ENCODE peak calls at places on chromosomes 12 and 14, in six cellular contexts. I is cardiac muscle cell, U is fibroblast of lung, Y is MM.1S, F is tibial nerve, X is kidney epithelial cell. V is an unnamed sample.

GRCh38 chr12:128259556-128260070 is 7.4 kb upstream of the TMEM132C start:
- DNase-seq in I (peak; percentile 12), U (peak; percentile 0), Y (no peak), F (no peak), X (no peak), V (no peak)

GRCh38 chr14:103281496-103282231 is 52.4 kb upstream of the EIF5 start:
- DNase-seq in I (peak; percentile 68), U (peak; percentile 63), Y (no peak), F (no peak), X (no peak), V (no peak)

GRCh38 chr12:131542351-131542750 is 168.5 kb upstream of the SFSWAP start:
- DNase-seq in I (no peak), U (no peak), Y (no peak), F (no peak), X (no peak), V (no peak)

GRCh38 chr12:119169150-119169549 is 9.6 kb upstream of the HSPB8 start:
- DNase-seq in I (no peak), U (no peak), Y (no peak), F (no peak), X (no peak), V (no peak)

GRCh38 chr14:77375973-77376372 is 921 bp downstream of the TMED8 start:
- DNase-seq in I (peak; percentile 3), U (no peak), Y (no peak), F (no peak), X (no peak), V (no peak)

GRCh38 chr12:92253301-92253700 is 107.7 kb upstream of the BTG1 start:
- DNase-seq in I (no peak), U (no peak), Y (no peak), F (no peak), X (no peak), V (no peak)

GRCh38 chr12:121186826-121187225 is 23.1 kb upstream of the P2RX4 start:
- DNase-seq in I (no peak), U (no peak), Y (no peak), F (no peak), X (no peak), V (no peak)

GRCh38 chr12:3461391-3461790 is 29.6 kb upstream of the PRMT8 start:
- DNase-seq in I (no peak), U (no peak), Y (no peak), F (no peak), X (no peak), V (no peak)

GRCh38 chr12:28096649-28097048 is 93.6 kb upstream of the CCDC91 start:
- DNase-seq in I (no peak), U (no peak), Y (no peak), F (no peak), X (no peak), V (no peak)

GRCh38 chr14:30940886-30941285 is 66.5 kb downstream of the COCH start:
- DNase-seq in I (no peak), U (no peak), Y (no peak), F (no peak), X (no peak), V (no peak)

GRCh38 chr12:70365648-70366518 is at the start of gene KCNMB4:
- DNase-seq in I (peak; percentile 64), U (peak; percentile 18), Y (peak; percentile 79), F (peak; percentile 28), X (no peak), V (no peak)

GRCh38 chr12:110251381-110251780 is 29.7 kb upstream of the ATP2A2 start:
- DNase-seq in I (no peak), U (no peak), Y (no peak), F (no peak), X (no peak), V (no peak)

GRCh38 chr12:122837306-122838265 is 2.3 kb downstream of the HIP1R start:
- DNase-seq in I (no peak), U (no peak), Y (no peak), F (no peak), X (no peak), V (no peak)

GRCh38 chr14:60171690-60172089 is 6.5 kb upstream of the DHRS7 start:
- DNase-seq in I (no peak), U (no peak), Y (no peak), F (no peak), X (no peak), V (no peak)

GRCh38 chr14:96162265-96162664 is 42.4 kb upstream of the BDKRB2 start:
- DNase-seq in I (no peak), U (no peak), Y (no peak), F (no peak), X (no peak), V (no peak)

GRCh38 chr14:33061667-33062325 is 123.1 kb downstream of the NPAS3 start:
- DNase-seq in I (peak; percentile 6), U (no peak), Y (no peak), F (no peak), X (no peak), V (no peak)

GRCh38 chr12:118925407-118926202 is 55.7 kb upstream of the SRRM4 start:
- DNase-seq in I (no peak), U (no peak), Y (no peak), F (no peak), X (no peak), V (no peak)

GRCh38 chr12:37672655-37673260 is 643.8 kb upstream of the ALG10B start:
- DNase-seq in I (no peak), U (no peak), Y (no peak), F (no peak), X (no peak), V (no peak)

GRCh38 chr14:64475585-64476273 is 10.4 kb downstream of the AKAP5 start:
- DNase-seq in I (no peak), U (no peak), Y (no peak), F (no peak), X (no peak), V (no peak)

GRCh38 chr14:22829661-22830328 is at the start of gene MRPL52:
- DNase-seq in I (peak; percentile 91), U (peak; percentile 87), Y (peak; percentile 81), F (peak; percentile 80), X (no peak), V (no peak)

GRCh38 chr12:68131867-68132414 is 27.6 kb downstream of the IFNG start:
- DNase-seq in I (no peak), U (no peak), Y (no peak), F (no peak), X (no peak), V (no peak)

GRCh38 chr12:123253606-123254459 is 17.8 kb downstream of the CDK2AP1 start:
- DNase-seq in I (no peak), U (no peak), Y (no peak), F (no peak), X (no peak), V (no peak)

GRCh38 chr12:106213721-106214121 is 34.1 kb downstream of the CKAP4 start:
- DNase-seq in I (no peak), U (no peak), Y (no peak), F (no peak), X (no peak), V (no peak)

GRCh38 chr12:71639341-71639760 is 24.3 kb downstream of the ZFC3H1 start:
- DNase-seq in I (no peak), U (no peak), Y (peak; percentile 21), F (no peak), X (no peak), V (no peak)

GRCh38 chr12:70372881-70373280 is 6.8 kb downstream of the KCNMB4 start:
- DNase-seq in I (no peak), U (no peak), Y (no peak), F (no peak), X (no peak), V (no peak)

DNA sequence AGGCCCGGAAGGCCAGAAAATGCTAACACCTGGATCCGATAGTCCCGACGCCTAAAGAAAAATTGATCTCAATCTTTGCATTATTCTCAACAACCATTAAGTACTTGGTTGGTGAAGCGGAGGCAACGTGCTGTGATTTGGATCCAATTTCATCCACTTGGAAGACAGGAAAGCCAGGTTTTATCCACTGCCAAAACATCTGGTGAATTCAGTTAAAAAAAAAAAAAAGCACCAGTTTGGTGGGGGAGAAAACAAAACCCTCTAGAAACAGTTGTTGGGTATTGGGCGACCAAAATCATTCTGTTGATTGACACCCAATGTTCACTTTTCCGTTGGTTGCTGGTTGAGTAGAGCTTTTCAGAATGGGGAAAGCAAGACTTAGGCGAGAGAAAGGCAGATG is 41.8 kb upstream of the MED13L start:
- DNase-seq in I (peak; percentile 43), U (peak; percentile 53), Y (no peak), F (no peak), X (no peak), V (no peak)
- H3K4me3 ChIP-seq in I (no peak overlapping the region), U (peak overlapping the region; percentile 27), Y (no peak overlapping the region), F (no peak overlapping the region), X (no peak overlapping the region), V (no peak overlapping the region)

GRCh38 chr14:36518586-36519430 is 1.2 kb downstream of the NKX2-1 start:
- DNase-seq in I (no peak), U (no peak), Y (no peak), F (no peak), X (no peak), V (no peak)
- H3K4me3 ChIP-seq in I (no peak overlapping the region), U (no peak overlapping the region), Y (no peak overlapping the region), F (no peak overlapping the region), X (no peak overlapping the region), V (no peak overlapping the region)

DNA sequence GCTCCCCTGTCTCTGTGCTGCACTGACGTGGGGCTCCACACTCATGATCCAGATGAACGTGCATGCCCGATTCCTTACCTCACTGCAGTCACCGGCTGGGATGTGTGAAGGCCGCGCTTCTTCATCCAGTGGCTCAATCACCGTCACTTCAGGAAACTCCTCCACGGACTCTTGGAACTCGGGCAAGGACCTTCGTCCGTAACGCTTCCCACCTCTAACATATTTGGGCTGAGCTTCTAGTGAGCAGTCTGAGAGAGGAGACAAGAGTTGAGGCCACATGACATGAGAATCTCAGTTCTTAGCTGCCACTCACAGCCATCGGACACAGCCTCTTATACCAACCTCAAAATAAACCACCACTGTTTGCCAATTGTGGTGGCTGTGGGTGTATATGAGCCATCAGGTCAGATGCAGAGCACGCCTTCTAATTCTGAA is 38.3 kb downstream of the NIN start:
- DNase-seq in I (no peak), U (no peak), Y (no peak), F (no peak), X (no peak), V (no peak)
- H3K4me3 ChIP-seq in I (no peak overlapping the region), U (no peak overlapping the region), Y (peak overlapping the region; percentile 57), F (no peak overlapping the region), X (no peak overlapping the region), V (no peak overlapping the region)

GRCh38 chr14:67411820-67412421 is at the start of gene PLEK2:
- DNase-seq in I (peak; percentile 41), U (peak; percentile 20), Y (no peak), F (no peak), X (no peak), V (no peak)

GRCh38 chr14:67410313-67410712 is 1.7 kb downstream of the PLEK2 start:
- DNase-seq in I (no peak), U (no peak), Y (no peak), F (no peak), X (no peak), V (no peak)

GRCh38 chr14:67413806-67414769 is 2.1 kb upstream of the PLEK2 start:
- DNase-seq in I (peak; percentile 49), U (peak; percentile 34), Y (no peak), F (no peak), X (peak; percentile 74), V (no peak)

GRCh38 chr14:67409461-67409860 is 2.5 kb downstream of the PLEK2 start:
- DNase-seq in I (no peak), U (no peak), Y (no peak), F (no peak), X (no peak), V (no peak)

DNA sequence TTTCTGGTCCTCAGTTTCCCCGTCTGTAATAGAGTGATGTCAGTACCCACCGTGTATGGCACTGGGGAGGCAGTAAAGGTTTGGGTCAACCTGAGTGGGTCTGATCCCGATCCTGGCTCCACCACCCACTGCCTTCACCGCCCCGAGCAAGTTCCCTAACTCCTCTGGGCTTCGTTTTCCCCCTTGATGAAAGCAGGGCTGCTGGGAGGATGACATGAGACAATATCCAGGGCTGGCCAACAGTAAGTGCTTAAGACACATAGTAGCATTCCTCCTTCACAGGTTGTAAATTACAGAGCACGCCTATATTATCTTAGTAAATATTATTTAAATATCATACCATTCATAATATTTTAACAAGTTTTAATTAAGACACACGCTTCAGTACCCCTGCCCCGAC is 590 bp downstream of the PLEK2 start:
- DNase-seq in I (no peak), U (no peak), Y (no peak), F (no peak), X (no peak), V (no peak)
- H3K4me3 ChIP-seq in I (peak overlapping the region; percentile 14), U (peak overlapping the region; percentile 50), Y (no peak overlapping the region), F (peak overlapping the region; percentile 25), X (peak overlapping the region; percentile 50), V (peak overlapping the region; percentile 57)